ENCODE peak calls at places on chromosome 1, in five cellular contexts. One of them, this sample, is unnamed. For H3K4me1, the result is how much of the 10 kb centered on the place peaks cover.

GRCh38 chr1:150973826-150974579 is 632 bp downstream of the CERS2 start:
- DNase-seq in SJSA1: no peak
- DNase-seq in mammary epithelial cell: peak
- DNase-seq in psoas muscle: peak
- DNase-seq in upper lobe of right lung: peak
- DNase-seq in this sample: peak

GRCh38 chr1:39877980-39878956 is 5.0 kb downstream of the TRIT1 start:
- DNase-seq in SJSA1: no peak
- DNase-seq in mammary epithelial cell: no peak
- DNase-seq in psoas muscle: no peak
- DNase-seq in upper lobe of right lung: no peak
- DNase-seq in this sample: no peak

GRCh38 chr1:87149166-87150065 is 179.3 kb upstream of the LMO4 start:
- DNase-seq in SJSA1: no peak
- DNase-seq in mammary epithelial cell: peak
- DNase-seq in psoas muscle: no peak
- DNase-seq in upper lobe of right lung: no peak
- DNase-seq in this sample: no peak

GRCh38 chr1:223820976-223821375 is 24.8 kb downstream of the TP53BP2 start:
- DNase-seq in SJSA1: no peak
- DNase-seq in mammary epithelial cell: no peak
- DNase-seq in psoas muscle: no peak
- DNase-seq in upper lobe of right lung: no peak
- DNase-seq in this sample: no peak

GRCh38 chr1:158002630-158003408 is 9.4 kb downstream of the KIRREL1 start:
- DNase-seq in SJSA1: peak
- DNase-seq in mammary epithelial cell: peak
- DNase-seq in psoas muscle: no peak
- DNase-seq in upper lobe of right lung: no peak
- DNase-seq in this sample: no peak

GRCh38 chr1:112268408-112268807 is 127.6 kb upstream of the CTTNBP2NL start:
- DNase-seq in SJSA1: no peak
- DNase-seq in mammary epithelial cell: no peak
- DNase-seq in psoas muscle: no peak
- DNase-seq in upper lobe of right lung: no peak
- DNase-seq in this sample: no peak

GRCh38 chr1:1891349-1892078 is 627 bp upstream of the GNB1 start:
- DNase-seq in SJSA1: peak
- DNase-seq in mammary epithelial cell: peak
- DNase-seq in psoas muscle: peak
- DNase-seq in upper lobe of right lung: peak
- DNase-seq in this sample: peak

GRCh38 chr1:225871374-225872074 is 10.7 kb downstream of the TMEM63A start:
- DNase-seq in SJSA1: no peak
- DNase-seq in mammary epithelial cell: no peak
- DNase-seq in psoas muscle: no peak
- DNase-seq in upper lobe of right lung: no peak
- DNase-seq in this sample: no peak

GRCh38 chr1:151839457-151840409 is at the start of gene C2CD4D:
- DNase-seq in SJSA1: peak
- DNase-seq in mammary epithelial cell: peak
- DNase-seq in psoas muscle: no peak
- DNase-seq in upper lobe of right lung: peak
- DNase-seq in this sample: peak

GRCh38 chr1:51734899-51735745 is 118.2 kb downstream of the OSBPL9 start:
- DNase-seq in SJSA1: no peak
- DNase-seq in mammary epithelial cell: no peak
- DNase-seq in psoas muscle: no peak
- DNase-seq in upper lobe of right lung: no peak
- DNase-seq in this sample: no peak

GRCh38 chr1:19771350-19771749 is 28.4 kb downstream of the TMCO4 start:
- DNase-seq in SJSA1: no peak
- DNase-seq in mammary epithelial cell: no peak
- DNase-seq in psoas muscle: no peak
- DNase-seq in upper lobe of right lung: no peak
- DNase-seq in this sample: no peak
- H3K4me1 ChIP-seq in SJSA1: under half
- H3K4me1 ChIP-seq in mammary epithelial cell: under half
- H3K4me1 ChIP-seq in psoas muscle: under half
- H3K4me1 ChIP-seq in upper lobe of right lung: under half
- H3K4me1 ChIP-seq in this sample: under half

GRCh38 chr1:59908084-59908483 is 18.5 kb downstream of the CYP2J2 start:
- DNase-seq in SJSA1: no peak
- DNase-seq in mammary epithelial cell: no peak
- DNase-seq in psoas muscle: no peak
- DNase-seq in upper lobe of right lung: no peak
- DNase-seq in this sample: no peak
- H3K27ac ChIP-seq in SJSA1: no peak
- H3K27ac ChIP-seq in mammary epithelial cell: no peak
- H3K27ac ChIP-seq in psoas muscle: no peak
- H3K27ac ChIP-seq in upper lobe of right lung: no peak
- H3K27ac ChIP-seq in this sample: no peak

DNA sequence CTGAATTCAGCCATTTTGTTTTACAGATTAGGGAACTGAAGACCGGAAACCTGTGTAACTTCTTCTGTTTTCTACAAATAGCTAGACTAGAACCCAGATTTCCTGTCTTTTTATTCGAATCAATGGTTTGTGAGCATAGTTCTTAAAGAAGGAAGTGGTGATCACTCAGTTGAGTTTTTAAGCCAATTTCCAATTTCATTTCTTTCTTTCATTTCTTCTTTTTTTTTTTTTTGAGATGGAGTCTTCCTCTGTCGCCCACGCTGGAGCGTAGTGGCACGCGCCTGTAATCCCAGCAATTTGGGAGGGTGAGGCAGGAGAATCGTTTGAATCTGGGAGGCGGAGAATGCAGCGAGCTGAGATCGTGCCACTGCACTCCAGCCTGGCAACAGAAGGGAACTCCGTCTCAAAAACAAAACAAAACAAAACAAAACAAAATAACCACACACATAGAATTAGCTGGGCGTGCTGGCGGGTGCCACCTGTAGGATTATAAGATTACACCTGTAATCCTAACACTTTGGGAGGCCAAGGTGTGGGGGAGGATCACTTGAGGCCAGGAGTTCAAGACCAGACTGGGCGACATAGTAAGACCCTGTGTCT is 3.0 kb upstream of the MDM4 start:
- DNase-seq in SJSA1: no peak
- DNase-seq in mammary epithelial cell: no peak
- DNase-seq in psoas muscle: no peak
- DNase-seq in upper lobe of right lung: peak
- DNase-seq in this sample: peak
- H3K4me1 ChIP-seq in SJSA1: under half
- H3K4me1 ChIP-seq in mammary epithelial cell: under half
- H3K4me1 ChIP-seq in psoas muscle: under half
- H3K4me1 ChIP-seq in upper lobe of right lung: under half
- H3K4me1 ChIP-seq in this sample: under half

GRCh38 chr1:206575894-206576737 is 36.1 kb downstream of the EIF2D start:
- DNase-seq in SJSA1: no peak
- DNase-seq in mammary epithelial cell: no peak
- DNase-seq in psoas muscle: no peak
- DNase-seq in upper lobe of right lung: no peak
- DNase-seq in this sample: no peak
- H3K27ac ChIP-seq in SJSA1: no peak
- H3K27ac ChIP-seq in mammary epithelial cell: no peak
- H3K27ac ChIP-seq in psoas muscle: peak
- H3K27ac ChIP-seq in upper lobe of right lung: peak
- H3K27ac ChIP-seq in this sample: peak

DNA sequence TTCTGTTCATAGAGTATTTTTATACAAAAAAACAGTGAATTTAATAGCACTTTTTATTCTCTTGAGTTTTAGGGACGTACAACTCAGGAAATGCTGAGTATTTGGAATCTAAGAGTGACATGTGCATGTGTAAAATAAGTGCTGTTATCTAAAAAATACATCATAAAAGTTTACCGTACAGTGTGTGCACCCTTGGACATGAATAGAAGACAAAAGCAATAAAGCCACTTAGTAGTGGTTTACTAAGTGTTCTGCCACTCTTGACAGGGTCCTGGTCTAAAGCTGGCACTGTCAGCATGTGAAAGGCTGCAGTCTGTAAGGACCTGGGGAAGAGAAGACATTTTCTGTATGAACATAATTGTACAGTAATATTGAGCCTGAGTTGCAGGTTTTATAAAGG is 51.0 kb downstream of the LAMC1 start:
- DNase-seq in SJSA1: no peak
- DNase-seq in mammary epithelial cell: no peak
- DNase-seq in psoas muscle: no peak
- DNase-seq in upper lobe of right lung: no peak
- DNase-seq in this sample: no peak
- H3K4me1 ChIP-seq in SJSA1: under half
- H3K4me1 ChIP-seq in mammary epithelial cell: under half
- H3K4me1 ChIP-seq in psoas muscle: half or more
- H3K4me1 ChIP-seq in upper lobe of right lung: under half
- H3K4me1 ChIP-seq in this sample: half or more

DNA sequence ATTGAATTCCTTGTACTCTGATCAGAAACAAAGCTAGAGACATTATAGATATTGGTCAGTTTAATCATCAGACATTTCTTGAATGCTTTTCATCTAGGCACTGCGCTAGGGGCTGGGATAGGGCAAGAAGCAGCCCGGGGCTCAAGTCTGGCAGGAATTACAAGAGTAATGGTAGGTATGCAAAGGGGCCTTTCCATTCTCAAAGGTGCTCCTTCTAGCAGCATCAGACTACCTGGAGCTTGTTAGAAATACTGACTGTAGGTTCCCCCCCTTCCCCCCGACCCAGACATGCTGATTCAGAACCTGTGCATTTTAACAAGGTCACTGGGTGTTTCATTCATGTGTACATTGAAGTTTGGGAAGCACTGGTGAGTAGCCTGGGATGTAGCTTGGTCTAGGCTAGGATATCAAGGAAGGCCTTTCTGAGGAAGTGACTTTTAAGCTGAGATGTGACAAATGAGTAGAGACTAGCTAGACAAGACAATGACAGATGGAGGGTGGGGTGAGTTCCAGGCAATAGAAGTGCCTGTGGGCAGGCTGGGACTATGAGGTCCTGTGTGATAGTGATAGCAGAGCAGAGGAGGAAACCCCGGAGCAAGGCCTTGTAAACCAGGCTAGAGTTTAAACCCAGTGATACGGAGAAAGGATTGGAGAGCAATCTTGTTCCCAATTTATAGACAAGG is 26.3 kb downstream of the NFASC start:
- DNase-seq in SJSA1: no peak
- DNase-seq in mammary epithelial cell: no peak
- DNase-seq in psoas muscle: no peak
- DNase-seq in upper lobe of right lung: no peak
- DNase-seq in this sample: no peak
- H3K27ac ChIP-seq in SJSA1: no peak
- H3K27ac ChIP-seq in mammary epithelial cell: no peak
- H3K27ac ChIP-seq in psoas muscle: no peak
- H3K27ac ChIP-seq in upper lobe of right lung: no peak
- H3K27ac ChIP-seq in this sample: no peak

GRCh38 chr1:18948048-18948912 is 8.2 kb downstream of the IFFO2 start:
- DNase-seq in SJSA1: no peak
- DNase-seq in mammary epithelial cell: peak
- DNase-seq in psoas muscle: no peak
- DNase-seq in upper lobe of right lung: no peak
- DNase-seq in this sample: peak
- H3K4me1 ChIP-seq in SJSA1: half or more
- H3K4me1 ChIP-seq in mammary epithelial cell: half or more
- H3K4me1 ChIP-seq in psoas muscle: half or more
- H3K4me1 ChIP-seq in upper lobe of right lung: half or more
- H3K4me1 ChIP-seq in this sample: half or more

GRCh38 chr1:237012789-237013383 is 8.6 kb upstream of the MT1HL1 start:
- DNase-seq in SJSA1: no peak
- DNase-seq in mammary epithelial cell: peak
- DNase-seq in psoas muscle: no peak
- DNase-seq in upper lobe of right lung: peak
- DNase-seq in this sample: peak
- H3K27ac ChIP-seq in SJSA1: no peak
- H3K27ac ChIP-seq in mammary epithelial cell: no peak
- H3K27ac ChIP-seq in psoas muscle: no peak
- H3K27ac ChIP-seq in upper lobe of right lung: peak
- H3K27ac ChIP-seq in this sample: peak

DNA sequence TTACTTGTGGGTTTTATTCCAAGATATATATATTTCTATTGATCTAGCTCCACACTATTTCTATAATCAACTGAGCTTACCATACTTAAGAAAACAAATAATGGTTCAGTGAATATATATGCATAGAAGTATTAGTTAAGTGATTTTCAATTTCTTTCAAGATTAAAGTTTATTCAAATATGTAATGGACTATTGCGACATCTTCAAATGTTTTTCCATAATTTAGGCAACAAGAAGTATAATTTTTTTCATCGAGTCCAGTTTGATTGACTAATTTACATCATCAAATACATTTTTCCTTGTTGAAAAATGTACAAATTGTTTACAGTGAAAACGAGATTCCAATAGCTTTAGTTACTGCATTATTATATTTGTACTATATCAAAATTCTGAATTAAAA is 528.6 kb downstream of the PTPRC start:
- DNase-seq in SJSA1: no peak
- DNase-seq in mammary epithelial cell: no peak
- DNase-seq in psoas muscle: no peak
- DNase-seq in upper lobe of right lung: no peak
- DNase-seq in this sample: no peak
- H3K4me1 ChIP-seq in SJSA1: under half
- H3K4me1 ChIP-seq in mammary epithelial cell: under half
- H3K4me1 ChIP-seq in psoas muscle: under half
- H3K4me1 ChIP-seq in upper lobe of right lung: under half
- H3K4me1 ChIP-seq in this sample: under half